ENCODE peak calls at places on chromosomes 3 and 15, in eight cellular contexts. Z is hepatocyte; C is foreskin keratinocyte; J is endothelial cell; D is lung; W is dorsolateral prefrontal cortex; B is H9; I is CD8-positive, alpha-beta T cell. F is an unnamed sample.

GRCh38 chr3:173709026-173709425 is 311.5 kb downstream of the NLGN1 start:
- DNase-seq in Z (no peak), C (no peak), J (no peak), D (no peak), W (no peak), B (no peak), I (no peak), F (no peak)

GRCh38 chr15:45268135-45268534 is 16.1 kb downstream of the SLC28A2 start:
- DNase-seq in Z (no peak), C (peak), J (no peak), D (no peak), W (no peak), B (peak), I (peak), F (no peak)

GRCh38 chr3:111739241-111739952 is 119.7 kb upstream of the PHLDB2 start:
- DNase-seq in Z (no peak), C (peak), J (no peak), D (no peak), W (no peak), B (no peak), I (no peak), F (no peak)

GRCh38 chr3:156761007-156761406 is 65.1 kb upstream of the LEKR1 start:
- DNase-seq in Z (no peak), C (no peak), J (no peak), D (no peak), W (no peak), B (no peak), I (no peak), F (no peak)

GRCh38 chr15:63243101-63243500 is 34.3 kb upstream of the APH1B start:
- DNase-seq in Z (no peak), C (no peak), J (no peak), D (no peak), W (no peak), B (no peak), I (no peak), F (no peak)

GRCh38 chr3:141405581-141405980 is 37.3 kb downstream of the ZBTB38 start:
- DNase-seq in Z (no peak), C (no peak), J (no peak), D (no peak), W (no peak), B (no peak), I (no peak), F (no peak)

GRCh38 chr15:95459288-95459687 is 871.2 kb upstream of the NR2F2 start:
- DNase-seq in Z (no peak), C (peak), J (no peak), D (no peak), W (no peak), B (no peak), I (no peak), F (no peak)

GRCh38 chr3:83953417-83954089 is 1005.2 kb upstream of the CADM2 start:
- DNase-seq in Z (no peak), C (peak), J (no peak), D (no peak), W (no peak), B (no peak), I (no peak), F (no peak)

GRCh38 chr3:58180099-58180880 is 30.5 kb downstream of the DNASE1L3 start:
- DNase-seq in Z (no peak), C (no peak), J (no peak), D (no peak), W (no peak), B (no peak), I (no peak), F (no peak)

GRCh38 chr3:188756241-188756640 is 415.5 kb upstream of the TPRG1 start:
- DNase-seq in Z (no peak), C (no peak), J (no peak), D (no peak), W (no peak), B (no peak), I (no peak), F (no peak)

GRCh38 chr3:71254658-71255057 is 328.9 kb downstream of the FOXP1 start:
- DNase-seq in Z (peak), C (no peak), J (no peak), D (peak), W (no peak), B (no peak), I (no peak), F (no peak)

GRCh38 chr3:179495483-179495882 is 44.2 kb upstream of the GNB4 start:
- DNase-seq in Z (no peak), C (no peak), J (no peak), D (no peak), W (no peak), B (no peak), I (no peak), F (no peak)

GRCh38 chr3:190059242-190059590 is 61.5 kb downstream of the P3H2 start:
- DNase-seq in Z (no peak), C (no peak), J (no peak), D (no peak), W (no peak), B (no peak), I (no peak), F (no peak)

GRCh38 chr15:31278544-31279220 is 48.0 kb upstream of the KLF13 start:
- DNase-seq in Z (no peak), C (no peak), J (no peak), D (peak), W (peak), B (no peak), I (peak), F (no peak)

GRCh38 chr3:187750041-187750512 is 4.8 kb upstream of the BCL6 start:
- DNase-seq in Z (peak), C (peak), J (peak), D (peak), W (no peak), B (peak), I (no peak), F (no peak)

GRCh38 chr3:52769786-52770445 is 824 bp downstream of the NEK4 start:
- DNase-seq in Z (no peak), C (peak), J (no peak), D (no peak), W (no peak), B (no peak), I (no peak), F (no peak)

GRCh38 chr15:88894819-88895767 is at the start of gene HAPLN3:
- DNase-seq in Z (peak), C (no peak), J (peak), D (no peak), W (no peak), B (peak), I (peak), F (no peak)

GRCh38 chr3:155326901-155327300 is 33.4 kb upstream of the STRIT1 start:
- DNase-seq in Z (no peak), C (no peak), J (no peak), D (no peak), W (no peak), B (no peak), I (no peak), F (no peak)

GRCh38 chr3:13357074-13357473 is 63.0 kb downstream of the NUP210 start:
- DNase-seq in Z (no peak), C (no peak), J (no peak), D (no peak), W (no peak), B (no peak), I (no peak), F (no peak)

GRCh38 chr3:13358051-13358450 is 62.1 kb downstream of the NUP210 start:
- DNase-seq in Z (no peak), C (no peak), J (no peak), D (no peak), W (no peak), B (no peak), I (no peak), F (no peak)

GRCh38 chr3:13349823-13350222 is 70.3 kb downstream of the NUP210 start:
- DNase-seq in Z (no peak), C (no peak), J (no peak), D (no peak), W (no peak), B (no peak), I (no peak), F (no peak)

GRCh38 chr3:13352621-13353131 is 67.4 kb downstream of the NUP210 start:
- DNase-seq in Z (no peak), C (no peak), J (no peak), D (no peak), W (no peak), B (no peak), I (no peak), F (no peak)

DNA sequence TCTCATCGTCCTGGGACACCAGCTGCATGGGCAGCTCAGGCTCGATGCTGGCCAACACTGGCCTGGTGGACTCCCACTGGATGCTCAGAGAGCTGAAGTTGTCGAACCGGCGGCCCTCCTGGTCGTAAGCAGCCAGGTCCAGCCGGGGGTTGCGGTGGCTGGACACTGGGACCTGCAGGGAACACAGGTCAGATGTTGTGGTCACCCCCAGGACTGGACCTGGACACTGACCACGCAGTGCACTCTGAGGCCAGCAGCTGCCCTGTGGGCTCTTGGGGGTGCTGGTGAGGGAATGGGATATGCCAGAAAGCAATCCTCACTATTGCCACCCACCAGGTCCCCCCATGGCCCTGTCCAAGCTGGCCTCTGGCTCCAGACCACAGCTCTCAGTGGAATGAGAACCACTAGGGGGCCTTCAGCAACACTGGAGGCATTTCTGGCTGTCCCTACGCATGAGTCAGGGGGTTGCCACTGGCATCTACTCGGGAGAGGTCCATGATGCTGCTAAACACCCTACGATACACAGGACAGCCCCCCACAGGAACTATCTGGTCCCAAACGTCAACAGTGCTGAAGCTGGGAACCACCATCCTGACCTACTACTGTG is 66.1 kb downstream of the NUP210 start:
- DNase-seq in Z (no peak), C (no peak), J (peak), D (no peak), W (no peak), B (no peak), I (no peak), F (no peak)
- TF ChIP-seq CTCF in Z (peak), C (peak), J (no peak), D (no peak), W (peak), B (peak), I (no peak), F (no peak)

GRCh38 chr15:99213187-99213811 is 36.1 kb downstream of the TTC23 start:
- DNase-seq in Z (peak), C (peak), J (peak), D (peak), W (peak), B (peak), I (peak), F (peak)
- TF ChIP-seq CTCF in Z (peak), C (peak), J (peak), D (peak), W (peak), B (peak), I (peak), F (peak)

GRCh38 chr3:185988080-185988815 is 50.4 kb upstream of the TRA2B start:
- DNase-seq in Z (no peak), C (no peak), J (no peak), D (no peak), W (no peak), B (no peak), I (no peak), F (no peak)
- TF ChIP-seq CTCF in Z (peak), C (peak), J (no peak), D (no peak), W (no peak), B (peak), I (no peak), F (no peak)

DNA sequence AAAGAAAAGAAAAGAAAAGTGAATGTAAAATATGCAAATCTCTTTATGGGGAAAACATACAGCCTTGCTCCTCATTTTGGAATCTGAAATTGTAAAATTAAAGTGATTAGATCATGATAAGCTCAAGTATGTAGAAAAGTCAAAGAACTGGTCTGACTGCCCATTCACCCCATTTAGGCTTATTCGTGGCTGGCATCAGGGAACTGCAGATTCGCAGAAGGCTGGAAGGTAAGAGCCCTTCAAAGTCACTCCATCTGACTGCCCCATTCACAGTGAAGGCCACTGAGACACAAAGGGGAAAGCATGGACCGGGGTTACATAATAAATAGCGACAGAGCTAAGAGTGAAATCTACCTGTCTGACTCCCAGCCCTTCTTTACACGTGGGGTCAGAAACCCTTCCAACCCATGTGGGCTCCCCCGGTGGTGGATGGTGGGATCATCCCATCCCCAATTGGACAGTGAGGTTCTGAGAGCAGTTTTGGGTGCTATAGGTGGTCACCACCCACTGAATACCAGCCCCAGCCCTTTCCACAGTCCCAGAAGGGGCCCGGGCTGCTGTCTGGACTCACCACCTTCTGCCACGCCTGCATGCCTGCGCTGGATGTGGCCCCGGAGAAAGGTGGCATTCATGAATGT is 18.1 kb downstream of the DZIP1L start:
- DNase-seq in Z (no peak), C (no peak), J (peak), D (no peak), W (no peak), B (peak), I (no peak), F (no peak)
- TF ChIP-seq CTCF in Z (peak), C (peak), J (peak), D (no peak), W (no peak), B (peak), I (no peak), F (peak)

GRCh38 chr3:31908391-31909097 is 72.5 kb downstream of the OSBPL10 start:
- DNase-seq in Z (no peak), C (no peak), J (peak), D (no peak), W (no peak), B (no peak), I (no peak), F (no peak)
- TF ChIP-seq CTCF in Z (peak), C (peak), J (no peak), D (no peak), W (no peak), B (peak), I (no peak), F (peak)

GRCh38 chr15:101013769-101014223 is 94.6 kb downstream of the LRRK1 start:
- DNase-seq in Z (no peak), C (no peak), J (no peak), D (peak), W (no peak), B (peak), I (peak), F (no peak)
- TF ChIP-seq CTCF in Z (no peak), C (no peak), J (no peak), D (no peak), W (no peak), B (no peak), I (no peak), F (no peak)

GRCh38 chr3:39970982-39971381 is 161.6 kb downstream of the MYRIP start:
- DNase-seq in Z (no peak), C (no peak), J (no peak), D (no peak), W (no peak), B (no peak), I (no peak), F (no peak)
- TF ChIP-seq CTCF in Z (no peak), C (no peak), J (no peak), D (no peak), W (no peak), B (no peak), I (no peak), F (no peak)

GRCh38 chr3:134838599-134838998 is 43.5 kb downstream of the EPHB1 start:
- DNase-seq in Z (no peak), C (no peak), J (no peak), D (no peak), W (no peak), B (no peak), I (no peak), F (no peak)
- TF ChIP-seq CTCF in Z (peak), C (peak), J (peak), D (no peak), W (no peak), B (peak), I (no peak), F (peak)

GRCh38 chr3:86954751-86955150 is 36.2 kb downstream of the VGLL3 start:
- DNase-seq in Z (no peak), C (no peak), J (no peak), D (no peak), W (no peak), B (no peak), I (no peak), F (no peak)
- TF ChIP-seq CTCF in Z (no peak), C (no peak), J (no peak), D (no peak), W (no peak), B (no peak), I (no peak), F (no peak)

GRCh38 chr3:12890610-12891390 is 49.4 kb upstream of the RPL32 start:
- DNase-seq in Z (no peak), C (no peak), J (no peak), D (no peak), W (no peak), B (no peak), I (no peak), F (no peak)
- TF ChIP-seq CTCF in Z (no peak), C (no peak), J (no peak), D (no peak), W (peak), B (peak), I (no peak), F (no peak)